ENCODE peak calls at places on chromosomes 16 and 17, in nine cellular contexts. W, U, H, B, I, O, F, E and Q are unnamed samples.

GRCh38 chr17:81821603-81822311 is 11.3 kb downstream of the MCRIP1 start:
- DNase-seq in F (no peak), U (peak; percentile 63), I (peak; percentile 88), E (peak; percentile 84), B (peak; percentile 39), W (peak; percentile 68), O (no peak), H (no peak), Q (peak; percentile 76)

GRCh38 chr16:78478267-78478821 is 378.9 kb downstream of the WWOX start:
- DNase-seq in F (no peak), I (no peak), H (no peak), U (no peak), E (no peak), W (no peak), O (no peak), B (no peak), Q (peak; percentile 16)

GRCh38 chr17:78789663-78790181 is 7.6 kb upstream of the CYTH1 start:
- DNase-seq in U (peak; percentile 82), H (peak; percentile 48), E (no peak), B (no peak), O (peak; percentile 74), I (peak; percentile 30), W (no peak), F (no peak), Q (peak; percentile 32)

GRCh38 chr16:67395458-67396158 is 2.3 kb upstream of the TPPP3 start:
- DNase-seq in U (peak; percentile 25), B (no peak), E (no peak), I (no peak), F (no peak), W (no peak), H (peak; percentile 47), O (no peak), Q (peak; percentile 67)

GRCh38 chr17:77441130-77441920 is 300.6 kb downstream of the SEC14L1 start:
- DNase-seq in U (no peak), E (no peak), F (peak; percentile 78), B (no peak), I (peak; percentile 86), O (peak; percentile 93), W (no peak), H (peak; percentile 77), Q (no peak)

GRCh38 chr16:12079411-12079965 is 103.0 kb downstream of the SNX29 start:
- DNase-seq in E (no peak), U (no peak), W (no peak), B (no peak), H (no peak), I (no peak), O (peak; percentile 46), F (no peak), Q (no peak)

GRCh38 chr17:29176500-29177351 is 3.5 kb downstream of the MYO18A start:
- DNase-seq in U (peak; percentile 49), F (peak; percentile 57), W (peak; percentile 58), E (peak; percentile 88), O (peak; percentile 46), B (no peak), H (peak; percentile 80), I (peak; percentile 55), Q (peak; percentile 64)

GRCh38 chr17:17041018-17041521 is 1.2 kb upstream of the MPRIP start:
- DNase-seq in W (peak; percentile 87), F (no peak), I (peak; percentile 59), U (peak; percentile 76), O (no peak), E (peak; percentile 65), B (no peak), H (no peak), Q (peak; percentile 87)

GRCh38 chr16:64615647-64616280 is 506.1 kb downstream of the CDH11 start:
- DNase-seq in H (no peak), W (no peak), I (peak; percentile 12), O (no peak), F (no peak), E (no peak), B (no peak), U (peak; percentile 52), Q (peak; percentile 41)

GRCh38 chr16:11327277-11328171 is 17.7 kb upstream of the RMI2 start:
- DNase-seq in O (peak; percentile 16), B (no peak), E (no peak), F (peak; percentile 27), W (no peak), U (peak; percentile 20), I (peak; percentile 41), H (no peak), Q (no peak)

GRCh38 chr17:81142301-81143199 is 22.8 kb upstream of the PVALEF start:
- DNase-seq in F (peak; percentile 69), W (peak; percentile 80), H (peak; percentile 65), E (peak; percentile 92), B (peak; percentile 60), O (peak; percentile 40), I (peak; percentile 75), U (peak; percentile 79), Q (peak; percentile 72)

GRCh38 chr16:30005341-30006094 is 5.3 kb downstream of the DOC2A start:
- DNase-seq in E (peak; percentile 89), U (peak; percentile 57), B (no peak), I (peak; percentile 48), W (peak; percentile 66), F (peak; percentile 45), O (peak; percentile 21), H (peak; percentile 51), Q (peak; percentile 49)